ENCODE peak calls at places on chromosome 3, in five cellular contexts. K is pancreas, X is tibial artery, M is sigmoid colon, Z is MM.1S. W is an unnamed sample.
A peak's percentile ranks its signal among the peaks of the same experiment; 100 is the strongest.

GRCh38 chr3:124606180-124606579 is 124.1 kb upstream of the UMPS start:
- DNase-seq in Z (no peak), M (no peak), X (no peak), K (no peak), W (peak; percentile 21)

GRCh38 chr3:56748663-56749231 is 53.0 kb downstream of the ARHGEF3 start:
- DNase-seq in M (no peak), Z (no peak), K (peak; percentile 60), X (no peak), W (no peak)

GRCh38 chr3:60215952-60216351 is 1035.3 kb downstream of the FHIT start:
- DNase-seq in X (no peak), M (no peak), K (no peak), Z (no peak), W (no peak)

GRCh38 chr3:146594843-146595482 is 10.2 kb downstream of the PLSCR5 start:
- DNase-seq in M (no peak), Z (peak; percentile 12), K (no peak), X (no peak), W (no peak)

GRCh38 chr3:195150194-195151118 is 120.5 kb downstream of the XXYLT1 start:
- DNase-seq in Z (peak; percentile 74), M (peak; percentile 93), X (peak; percentile 89), K (peak; percentile 60), W (peak; percentile 87)

GRCh38 chr3:142778541-142778940 is 54.7 kb downstream of the TRPC1 start:
- DNase-seq in M (no peak), X (no peak), K (no peak), Z (no peak), W (no peak)

GRCh38 chr3:101377796-101378195 is 57.4 kb upstream of the IMPG2 start:
- DNase-seq in Z (peak; percentile 72), K (no peak), X (no peak), M (no peak), W (no peak)

GRCh38 chr3:72488736-72489030 is 359.6 kb downstream of the SHQ1 start:
- DNase-seq in K (no peak), M (no peak), X (no peak), Z (no peak), W (no peak)

GRCh38 chr3:99170867-99171517 is 269.5 kb upstream of the DCBLD2 start:
- DNase-seq in X (no peak), M (no peak), K (no peak), Z (no peak), W (no peak)

GRCh38 chr3:66406186-66406585 is 94.6 kb downstream of the LRIG1 start:
- DNase-seq in Z (no peak), K (no peak), M (peak; percentile 86), X (peak; percentile 87), W (no peak)

GRCh38 chr3:153138267-153139210 is 23.5 kb upstream of the RAP2B start:
- DNase-seq in X (peak; percentile 83), Z (peak; percentile 89), M (peak; percentile 72), K (peak; percentile 72), W (peak; percentile 36)

GRCh38 chr3:185176756-185177359 is 24.0 kb upstream of the C3orf70 start:
- DNase-seq in K (no peak), X (no peak), Z (peak; percentile 74), M (no peak), W (peak; percentile 16)

GRCh38 chr3:124230432-124230831 is 238.5 kb upstream of the ROPN1 start:
- DNase-seq in K (no peak), Z (no peak), X (no peak), M (no peak), W (no peak)

GRCh38 chr3:196555295-196555694 is 13.1 kb downstream of the WDR53 start:
- DNase-seq in K (no peak), X (no peak), Z (no peak), M (no peak), W (no peak)

GRCh38 chr3:62724503-62724902 is 150.7 kb downstream of the CADPS start:
- DNase-seq in K (no peak), M (no peak), X (no peak), Z (no peak), W (no peak)

GRCh38 chr3:7546219-7546618 is 685.3 kb downstream of the GRM7 start:
- DNase-seq in M (no peak), X (no peak), Z (no peak), K (no peak), W (no peak)

GRCh38 chr3:195094211-195094921 is 176.6 kb downstream of the XXYLT1 start:
- DNase-seq in Z (no peak), X (peak; percentile 61), M (no peak), K (no peak), W (peak; percentile 34)

GRCh38 chr3:101177577-101177976 is 142.8 kb downstream of the IMPG2 start:
- DNase-seq in K (no peak), X (no peak), M (no peak), Z (no peak), W (no peak)

GRCh38 chr3:150844484-150844883 is 60.8 kb downstream of the MINDY4B start:
- DNase-seq in K (no peak), Z (no peak), X (no peak), M (no peak), W (no peak)

GRCh38 chr3:128703561-128703960 is 22.4 kb upstream of the RAB7A start:
- DNase-seq in K (no peak), X (no peak), M (no peak), Z (no peak), W (no peak)

GRCh38 chr3:126509565-126510322 is 7.8 kb downstream of the UROC1 start:
- DNase-seq in K (no peak), X (no peak), M (peak; percentile 57), Z (no peak), W (peak; percentile 24)

GRCh38 chr3:156666073-156666472 is 8.3 kb upstream of the TIPARP start:
- DNase-seq in Z (no peak), M (no peak), K (no peak), X (no peak), W (no peak)

GRCh38 chr3:181712505-181713299 is 977 bp downstream of the SOX2 start:
- DNase-seq in M (no peak), X (no peak), K (no peak), Z (peak; percentile 81), W (no peak)

GRCh38 chr3:4990061-4990460 is 10.8 kb downstream of the BHLHE40 start:
- DNase-seq in Z (no peak), X (no peak), K (no peak), M (no peak), W (no peak)

GRCh38 chr3:59386165-59386564 is 336.3 kb upstream of the CFAP20DC start:
- DNase-seq in Z (peak; percentile 69), K (no peak), X (no peak), M (no peak), W (no peak)

GRCh38 chr3:31014317-31015040 is 120.0 kb upstream of the GADL1 start:
- DNase-seq in M (no peak), Z (no peak), K (no peak), X (no peak), W (no peak)

GRCh38 chr3:112675943-112676530 is 35.1 kb upstream of the CCDC80 start:
- DNase-seq in K (no peak), X (no peak), M (no peak), Z (no peak), W (no peak)

DNA sequence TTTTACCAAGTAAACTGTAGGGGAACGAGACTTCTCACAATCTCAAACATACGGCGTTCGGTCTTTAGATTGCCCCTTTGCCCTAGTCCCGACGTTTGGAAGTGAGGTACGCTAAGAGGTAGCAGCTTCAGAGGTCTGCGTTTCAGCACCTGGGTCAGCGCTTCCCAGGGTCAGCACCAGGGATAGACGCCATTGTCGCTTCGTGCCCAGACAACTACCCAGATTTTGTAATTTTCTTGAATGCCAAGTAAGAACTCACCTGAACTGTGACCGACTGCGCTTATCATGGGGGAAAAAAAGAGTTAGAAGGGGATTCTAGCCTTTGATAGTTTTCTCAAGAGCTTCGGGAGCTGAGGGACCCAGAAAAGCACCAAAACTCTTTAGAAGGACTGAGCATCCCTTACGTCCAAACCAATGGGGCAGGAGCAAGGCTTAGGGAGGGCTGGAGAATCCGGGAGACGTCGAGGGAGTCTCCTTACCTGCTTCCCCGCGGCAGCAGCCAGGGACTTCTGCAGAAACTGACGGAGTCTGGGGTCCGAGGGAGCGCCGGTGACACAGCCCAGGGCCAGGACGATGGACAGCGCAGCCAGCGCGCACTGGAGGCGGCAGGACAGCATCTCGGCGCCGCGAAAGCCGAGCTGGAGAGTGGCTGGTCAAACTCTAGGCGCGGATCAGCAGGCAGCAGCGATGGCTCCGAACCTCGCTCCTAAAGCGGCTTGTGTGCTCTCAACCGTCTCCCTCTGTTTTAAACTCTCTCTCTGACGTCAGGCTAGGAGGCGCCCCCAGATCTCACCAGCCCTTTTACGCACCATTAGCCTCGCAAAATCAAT is at the start of gene SST:
- DNase-seq in X (no peak), Z (peak; percentile 42), M (no peak), K (peak; percentile 21), W (peak; percentile 75)
- H3K27ac ChIP-seq in X (no peak within 1 kb of the TSS), Z (no peak within 1 kb of the TSS), M (no peak within 1 kb of the TSS), K (no peak within 1 kb of the TSS), W (no peak within 1 kb of the TSS)

GRCh38 chr3:71131893-71132314 is 451.6 kb downstream of the FOXP1 start:
- DNase-seq in X (no peak), M (no peak), Z (no peak), K (no peak), W (no peak)

GRCh38 chr3:71129611-71130515 is 453.7 kb downstream of the FOXP1 start:
- DNase-seq in M (no peak), Z (peak; percentile 19), X (no peak), K (no peak), W (no peak)

GRCh38 chr3:71130516-71131384 is 452.8 kb downstream of the FOXP1 start:
- DNase-seq in Z (peak; percentile 79), X (peak; percentile 79), M (peak; percentile 86), K (peak; percentile 36), W (peak; percentile 75)

GRCh38 chr3:71132995-71133730 is 450.4 kb downstream of the FOXP1 start:
- DNase-seq in X (no peak), Z (no peak), M (no peak), K (no peak), W (no peak)

DNA sequence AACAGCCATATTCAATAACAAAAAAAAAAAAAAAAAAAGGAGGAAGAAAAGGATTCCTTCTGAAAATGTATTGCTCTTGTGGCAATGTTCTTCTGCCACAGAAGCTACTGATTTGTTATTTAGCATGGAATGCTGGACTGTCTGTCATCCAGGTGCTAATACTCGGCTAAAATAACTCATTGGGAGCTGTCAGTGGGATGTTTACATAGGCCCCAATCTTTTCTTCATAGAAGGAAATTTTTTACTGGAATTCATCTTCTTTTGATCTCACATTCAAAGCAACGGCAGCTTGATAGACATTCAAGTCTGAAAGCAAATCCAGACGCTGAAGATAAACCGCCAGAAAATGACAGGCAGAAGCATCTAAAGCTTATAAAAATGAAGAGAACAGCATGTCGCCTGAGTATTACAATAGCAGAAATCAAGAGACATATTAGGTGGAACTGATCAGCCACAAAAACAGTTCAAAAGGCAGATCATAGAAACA is 452.1 kb downstream of the FOXP1 start:
- DNase-seq in X (no peak), M (no peak), Z (no peak), K (no peak), W (no peak)
- H3K4me1 ChIP-seq in X (peaks cover 26% of the 10 kb centered on the region), M (peaks cover 55% of the 10 kb centered on the region), Z (no peaks in the 10 kb centered on the region), K (peaks cover 29% of the 10 kb centered on the region), W (no peaks in the 10 kb centered on the region)

GRCh38 chr3:127637546-127637945 is 8.6 kb downstream of the PODXL2 start:
- DNase-seq in Z (no peak), M (peak; percentile 11), K (no peak), X (peak; percentile 11), W (no peak)
- H3K4me3 ChIP-seq in Z (no peak overlapping the region), M (no peak overlapping the region), K (no peak overlapping the region), X (no peak overlapping the region), W (no peak overlapping the region)

GRCh38 chr3:139610886-139611285 is 66.9 kb downstream of the NMNAT3 start:
- DNase-seq in X (no peak), M (no peak), K (no peak), Z (no peak), W (no peak)

GRCh38 chr3:139608924-139609323 is 68.8 kb downstream of the NMNAT3 start:
- DNase-seq in K (no peak), X (no peak), Z (no peak), M (no peak), W (no peak)

GRCh38 chr3:139611540-139611939 is 66.2 kb downstream of the NMNAT3 start:
- DNase-seq in M (no peak), K (no peak), X (no peak), Z (no peak), W (no peak)

GRCh38 chr3:139607981-139608380 is 68.4 kb upstream of the RBP1 start:
- DNase-seq in X (no peak), K (no peak), M (no peak), Z (no peak), W (no peak)
- H3K27ac ChIP-seq in X (no peak overlapping the region), K (no peak overlapping the region), M (no peak overlapping the region), Z (no peak overlapping the region), W (no peak overlapping the region)